ENCODE peak calls at places on chromosomes 2 and 18, in ten cellular contexts. One of them, this sample, is unnamed.

GRCh38 chr2:217804338-217804737 is 198.5 kb downstream of the TNS1 start:
- DNase-seq in fibroblast of the aortic adventitia: no peak
- DNase-seq in NCI-H774: no peak
- DNase-seq in amygdala: no peak
- DNase-seq in GM23338: peak; percentile 46
- DNase-seq in activated naive CD4-positive, alpha-beta T cell treated with anti-CD3 and anti-CD28 coated beads, Interleukin-2, amount 50 U/mL, for 16 hours: no peak
- DNase-seq in endothelial cell: no peak
- DNase-seq in frontal cortex: no peak
- DNase-seq in central memory CD4-positive, alpha-beta T cell: no peak
- DNase-seq in immature natural killer cell: no peak
- DNase-seq in this sample: no peak

GRCh38 chr2:31297751-31298150 is 63.8 kb downstream of the EHD3 start:
- DNase-seq in fibroblast of the aortic adventitia: no peak
- DNase-seq in frontal cortex: peak; percentile 36
- DNase-seq in GM23338: no peak
- DNase-seq in amygdala: peak; percentile 24
- DNase-seq in central memory CD4-positive, alpha-beta T cell: no peak
- DNase-seq in NCI-H774: no peak
- DNase-seq in immature natural killer cell: no peak
- DNase-seq in endothelial cell: no peak
- DNase-seq in activated naive CD4-positive, alpha-beta T cell treated with anti-CD3 and anti-CD28 coated beads, Interleukin-2, amount 50 U/mL, for 16 hours: no peak
- DNase-seq in this sample: no peak

GRCh38 chr2:64685430-64685829 is 31.7 kb upstream of the SERTAD2 start:
- DNase-seq in NCI-H774: no peak
- DNase-seq in activated naive CD4-positive, alpha-beta T cell treated with anti-CD3 and anti-CD28 coated beads, Interleukin-2, amount 50 U/mL, for 16 hours: no peak
- DNase-seq in endothelial cell: no peak
- DNase-seq in central memory CD4-positive, alpha-beta T cell: no peak
- DNase-seq in frontal cortex: no peak
- DNase-seq in fibroblast of the aortic adventitia: peak; percentile 16
- DNase-seq in immature natural killer cell: no peak
- DNase-seq in amygdala: no peak
- DNase-seq in GM23338: no peak
- DNase-seq in this sample: no peak

GRCh38 chr2:22842209-22842608 is 542.8 kb upstream of the KLHL29 start:
- DNase-seq in GM23338: no peak
- DNase-seq in endothelial cell: no peak
- DNase-seq in activated naive CD4-positive, alpha-beta T cell treated with anti-CD3 and anti-CD28 coated beads, Interleukin-2, amount 50 U/mL, for 16 hours: no peak
- DNase-seq in amygdala: no peak
- DNase-seq in central memory CD4-positive, alpha-beta T cell: no peak
- DNase-seq in immature natural killer cell: no peak
- DNase-seq in frontal cortex: no peak
- DNase-seq in NCI-H774: no peak
- DNase-seq in fibroblast of the aortic adventitia: no peak
- DNase-seq in this sample: no peak

GRCh38 chr2:62065243-62065642 is 130.7 kb upstream of the B3GNT2 start:
- DNase-seq in GM23338: no peak
- DNase-seq in endothelial cell: no peak
- DNase-seq in central memory CD4-positive, alpha-beta T cell: no peak
- DNase-seq in amygdala: no peak
- DNase-seq in immature natural killer cell: no peak
- DNase-seq in activated naive CD4-positive, alpha-beta T cell treated with anti-CD3 and anti-CD28 coated beads, Interleukin-2, amount 50 U/mL, for 16 hours: no peak
- DNase-seq in NCI-H774: no peak
- DNase-seq in fibroblast of the aortic adventitia: no peak
- DNase-seq in frontal cortex: no peak
- DNase-seq in this sample: no peak

GRCh38 chr2:231917280-231918088 is 8.7 kb downstream of the NPPC start:
- DNase-seq in central memory CD4-positive, alpha-beta T cell: no peak
- DNase-seq in GM23338: no peak
- DNase-seq in immature natural killer cell: no peak
- DNase-seq in endothelial cell: no peak
- DNase-seq in NCI-H774: no peak
- DNase-seq in fibroblast of the aortic adventitia: peak; percentile 23
- DNase-seq in frontal cortex: peak; percentile 39
- DNase-seq in activated naive CD4-positive, alpha-beta T cell treated with anti-CD3 and anti-CD28 coated beads, Interleukin-2, amount 50 U/mL, for 16 hours: no peak
- DNase-seq in amygdala: peak; percentile 31
- DNase-seq in this sample: no peak

GRCh38 chr18:3652380-3653262 is 202.6 kb downstream of the TGIF1 start:
- DNase-seq in frontal cortex: peak; percentile 30
- DNase-seq in NCI-H774: no peak
- DNase-seq in amygdala: peak; percentile 37
- DNase-seq in GM23338: no peak
- DNase-seq in central memory CD4-positive, alpha-beta T cell: no peak
- DNase-seq in endothelial cell: no peak
- DNase-seq in activated naive CD4-positive, alpha-beta T cell treated with anti-CD3 and anti-CD28 coated beads, Interleukin-2, amount 50 U/mL, for 16 hours: peak; percentile 67
- DNase-seq in fibroblast of the aortic adventitia: peak; percentile 99
- DNase-seq in immature natural killer cell: no peak
- DNase-seq in this sample: no peak

GRCh38 chr18:5457467-5457957 is 86.3 kb downstream of the EPB41L3 start:
- DNase-seq in endothelial cell: no peak
- DNase-seq in activated naive CD4-positive, alpha-beta T cell treated with anti-CD3 and anti-CD28 coated beads, Interleukin-2, amount 50 U/mL, for 16 hours: no peak
- DNase-seq in fibroblast of the aortic adventitia: no peak
- DNase-seq in central memory CD4-positive, alpha-beta T cell: no peak
- DNase-seq in immature natural killer cell: no peak
- DNase-seq in GM23338: no peak
- DNase-seq in amygdala: no peak
- DNase-seq in frontal cortex: no peak
- DNase-seq in NCI-H774: no peak
- DNase-seq in this sample: no peak

GRCh38 chr18:3250237-3251107 is 2.9 kb downstream of the MYL12A start:
- DNase-seq in immature natural killer cell: no peak
- DNase-seq in amygdala: no peak
- DNase-seq in GM23338: no peak
- DNase-seq in NCI-H774: no peak
- DNase-seq in endothelial cell: no peak
- DNase-seq in activated naive CD4-positive, alpha-beta T cell treated with anti-CD3 and anti-CD28 coated beads, Interleukin-2, amount 50 U/mL, for 16 hours: no peak
- DNase-seq in fibroblast of the aortic adventitia: peak; percentile 87
- DNase-seq in frontal cortex: no peak
- DNase-seq in central memory CD4-positive, alpha-beta T cell: no peak
- DNase-seq in this sample: no peak

GRCh38 chr2:23199115-23199918 is 185.7 kb upstream of the KLHL29 start:
- DNase-seq in immature natural killer cell: no peak
- DNase-seq in endothelial cell: no peak
- DNase-seq in GM23338: peak; percentile 71
- DNase-seq in amygdala: no peak
- DNase-seq in frontal cortex: no peak
- DNase-seq in NCI-H774: no peak
- DNase-seq in activated naive CD4-positive, alpha-beta T cell treated with anti-CD3 and anti-CD28 coated beads, Interleukin-2, amount 50 U/mL, for 16 hours: no peak
- DNase-seq in fibroblast of the aortic adventitia: peak; percentile 36
- DNase-seq in central memory CD4-positive, alpha-beta T cell: no peak
- DNase-seq in this sample: peak; percentile 20

GRCh38 chr2:233210843-233211600 is 40.5 kb upstream of the ATG16L1 start:
- DNase-seq in NCI-H774: no peak
- DNase-seq in immature natural killer cell: no peak
- DNase-seq in central memory CD4-positive, alpha-beta T cell: no peak
- DNase-seq in activated naive CD4-positive, alpha-beta T cell treated with anti-CD3 and anti-CD28 coated beads, Interleukin-2, amount 50 U/mL, for 16 hours: no peak
- DNase-seq in amygdala: no peak
- DNase-seq in GM23338: no peak
- DNase-seq in endothelial cell: no peak
- DNase-seq in fibroblast of the aortic adventitia: peak; percentile 96
- DNase-seq in frontal cortex: no peak
- DNase-seq in this sample: no peak

GRCh38 chr2:202610367-202610766 is 24.4 kb upstream of the FAM117B start:
- DNase-seq in fibroblast of the aortic adventitia: no peak
- DNase-seq in amygdala: no peak
- DNase-seq in central memory CD4-positive, alpha-beta T cell: no peak
- DNase-seq in activated naive CD4-positive, alpha-beta T cell treated with anti-CD3 and anti-CD28 coated beads, Interleukin-2, amount 50 U/mL, for 16 hours: no peak
- DNase-seq in GM23338: no peak
- DNase-seq in immature natural killer cell: no peak
- DNase-seq in NCI-H774: no peak
- DNase-seq in frontal cortex: no peak
- DNase-seq in endothelial cell: no peak
- DNase-seq in this sample: no peak

GRCh38 chr2:176247859-176248258 is 21.4 kb upstream of the MTX2 start:
- DNase-seq in endothelial cell: no peak
- DNase-seq in frontal cortex: no peak
- DNase-seq in NCI-H774: no peak
- DNase-seq in GM23338: no peak
- DNase-seq in amygdala: no peak
- DNase-seq in central memory CD4-positive, alpha-beta T cell: no peak
- DNase-seq in fibroblast of the aortic adventitia: no peak
- DNase-seq in immature natural killer cell: no peak
- DNase-seq in activated naive CD4-positive, alpha-beta T cell treated with anti-CD3 and anti-CD28 coated beads, Interleukin-2, amount 50 U/mL, for 16 hours: no peak
- DNase-seq in this sample: no peak

GRCh38 chr2:167293172-167293781 is 405.0 kb downstream of the XIRP2 start:
- DNase-seq in immature natural killer cell: no peak
- DNase-seq in endothelial cell: peak; percentile 26
- DNase-seq in frontal cortex: peak; percentile 24
- DNase-seq in central memory CD4-positive, alpha-beta T cell: no peak
- DNase-seq in amygdala: peak; percentile 52
- DNase-seq in activated naive CD4-positive, alpha-beta T cell treated with anti-CD3 and anti-CD28 coated beads, Interleukin-2, amount 50 U/mL, for 16 hours: peak; percentile 11
- DNase-seq in fibroblast of the aortic adventitia: peak; percentile 12
- DNase-seq in NCI-H774: peak; percentile 16
- DNase-seq in GM23338: peak; percentile 45
- DNase-seq in this sample: no peak

GRCh38 chr18:58541789-58542425 is 87.0 kb downstream of the ALPK2 start:
- DNase-seq in immature natural killer cell: peak; percentile 32
- DNase-seq in fibroblast of the aortic adventitia: peak; percentile 91
- DNase-seq in central memory CD4-positive, alpha-beta T cell: peak; percentile 20
- DNase-seq in GM23338: no peak
- DNase-seq in endothelial cell: no peak
- DNase-seq in NCI-H774: no peak
- DNase-seq in activated naive CD4-positive, alpha-beta T cell treated with anti-CD3 and anti-CD28 coated beads, Interleukin-2, amount 50 U/mL, for 16 hours: peak; percentile 60
- DNase-seq in frontal cortex: no peak
- DNase-seq in amygdala: no peak
- DNase-seq in this sample: peak; percentile 54

GRCh38 chr2:54459037-54459441 is 2.9 kb downstream of the SPTBN1 start:
- DNase-seq in immature natural killer cell: no peak
- DNase-seq in fibroblast of the aortic adventitia: peak; percentile 77
- DNase-seq in NCI-H774: no peak
- DNase-seq in frontal cortex: no peak
- DNase-seq in activated naive CD4-positive, alpha-beta T cell treated with anti-CD3 and anti-CD28 coated beads, Interleukin-2, amount 50 U/mL, for 16 hours: no peak
- DNase-seq in central memory CD4-positive, alpha-beta T cell: no peak
- DNase-seq in amygdala: peak; percentile 26
- DNase-seq in GM23338: no peak
- DNase-seq in endothelial cell: no peak
- DNase-seq in this sample: no peak

GRCh38 chr2:44906972-44907371 is 34.5 kb upstream of the SIX3 start:
- DNase-seq in activated naive CD4-positive, alpha-beta T cell treated with anti-CD3 and anti-CD28 coated beads, Interleukin-2, amount 50 U/mL, for 16 hours: no peak
- DNase-seq in fibroblast of the aortic adventitia: no peak
- DNase-seq in frontal cortex: no peak
- DNase-seq in amygdala: no peak
- DNase-seq in immature natural killer cell: no peak
- DNase-seq in endothelial cell: no peak
- DNase-seq in central memory CD4-positive, alpha-beta T cell: no peak
- DNase-seq in NCI-H774: no peak
- DNase-seq in GM23338: no peak
- DNase-seq in this sample: no peak

GRCh38 chr2:233100192-233100998 is 40.3 kb downstream of the INPP5D start:
- DNase-seq in endothelial cell: no peak
- DNase-seq in amygdala: no peak
- DNase-seq in NCI-H774: no peak
- DNase-seq in immature natural killer cell: peak; percentile 86
- DNase-seq in frontal cortex: no peak
- DNase-seq in fibroblast of the aortic adventitia: no peak
- DNase-seq in activated naive CD4-positive, alpha-beta T cell treated with anti-CD3 and anti-CD28 coated beads, Interleukin-2, amount 50 U/mL, for 16 hours: peak; percentile 52
- DNase-seq in central memory CD4-positive, alpha-beta T cell: peak; percentile 60
- DNase-seq in GM23338: no peak
- DNase-seq in this sample: peak; percentile 74

GRCh38 chr18:21575656-21576055 is 24.8 kb downstream of the ESCO1 start:
- DNase-seq in NCI-H774: no peak
- DNase-seq in frontal cortex: no peak
- DNase-seq in amygdala: no peak
- DNase-seq in GM23338: no peak
- DNase-seq in central memory CD4-positive, alpha-beta T cell: no peak
- DNase-seq in immature natural killer cell: no peak
- DNase-seq in fibroblast of the aortic adventitia: no peak
- DNase-seq in activated naive CD4-positive, alpha-beta T cell treated with anti-CD3 and anti-CD28 coated beads, Interleukin-2, amount 50 U/mL, for 16 hours: no peak
- DNase-seq in endothelial cell: no peak
- DNase-seq in this sample: no peak

GRCh38 chr18:55588001-55588875 is at the start of gene TCF4:
- DNase-seq in fibroblast of the aortic adventitia: peak; percentile 66
- DNase-seq in amygdala: peak; percentile 74
- DNase-seq in immature natural killer cell: peak; percentile 59
- DNase-seq in activated naive CD4-positive, alpha-beta T cell treated with anti-CD3 and anti-CD28 coated beads, Interleukin-2, amount 50 U/mL, for 16 hours: peak; percentile 17
- DNase-seq in central memory CD4-positive, alpha-beta T cell: no peak
- DNase-seq in endothelial cell: peak; percentile 70
- DNase-seq in NCI-H774: no peak
- DNase-seq in frontal cortex: peak; percentile 38
- DNase-seq in GM23338: peak; percentile 73
- DNase-seq in this sample: peak; percentile 27

GRCh38 chr18:75456277-75456676 is 28.8 kb upstream of the SMIM21 start:
- DNase-seq in immature natural killer cell: no peak
- DNase-seq in frontal cortex: peak; percentile 14
- DNase-seq in central memory CD4-positive, alpha-beta T cell: no peak
- DNase-seq in NCI-H774: no peak
- DNase-seq in endothelial cell: no peak
- DNase-seq in activated naive CD4-positive, alpha-beta T cell treated with anti-CD3 and anti-CD28 coated beads, Interleukin-2, amount 50 U/mL, for 16 hours: peak; percentile 53
- DNase-seq in fibroblast of the aortic adventitia: no peak
- DNase-seq in GM23338: peak; percentile 30
- DNase-seq in amygdala: no peak
- DNase-seq in this sample: no peak

This sample was measured in GM10248.